ENCODE peak calls at places on chromosome 2, in eight cellular contexts. F is foreskin keratinocyte, Z is endothelial cell of umbilical vein, G is ovary, A is PC-9, Q is HepG2, S is epithelial cell of esophagus, D is type B pancreatic cell. W is an unnamed sample.

GRCh38 chr2:176156301-176156958 is 677 bp upstream of the HOXD3 start:
- DNase-seq in A (no peak), Z (no peak), Q (no peak), G (no peak), D (no peak), S (no peak), F (no peak), W (no peak)

GRCh38 chr2:205060269-205060668 is 515.0 kb downstream of the PARD3B start:
- DNase-seq in G (no peak), Q (no peak), A (peak), F (peak), S (peak), D (no peak), Z (no peak), W (no peak)

GRCh38 chr2:67341336-67341735 is 55.8 kb upstream of the ETAA1 start:
- DNase-seq in S (no peak), Q (no peak), F (no peak), Z (no peak), D (no peak), A (no peak), G (no peak), W (no peak)

GRCh38 chr2:219469186-219469724 is 29.4 kb upstream of the GMPPA start:
- DNase-seq in G (no peak), Z (no peak), F (peak), D (no peak), S (peak), A (no peak), Q (peak), W (no peak)

GRCh38 chr2:207231962-207232361 is 66.2 kb upstream of the KLF7 start:
- DNase-seq in S (peak), Q (no peak), G (no peak), A (no peak), F (peak), D (no peak), Z (no peak), W (no peak)

GRCh38 chr2:160406591-160407392 is 86.8 kb downstream of the RBMS1 start:
- DNase-seq in S (peak), Z (peak), D (peak), G (peak), Q (peak), A (peak), F (peak), W (peak)

GRCh38 chr2:219627105-219628100 is at the start of gene SLC4A3:
- DNase-seq in A (no peak), G (peak), S (peak), F (no peak), D (peak), Q (no peak), Z (no peak), W (peak)

GRCh38 chr2:237411683-237412349 is 2.1 kb downstream of the COL6A3 start:
- DNase-seq in Q (no peak), F (no peak), S (no peak), A (no peak), G (peak), D (no peak), Z (no peak), W (no peak)

GRCh38 chr2:6835467-6835866 is 30.2 kb downstream of the CMPK2 start:
- DNase-seq in A (no peak), D (no peak), Q (no peak), S (no peak), G (no peak), F (peak), Z (no peak), W (no peak)

GRCh38 chr2:101558740-101559508 is 84.0 kb upstream of the RFX8 start:
- DNase-seq in F (no peak), D (no peak), A (no peak), G (no peak), S (peak), Z (peak), Q (peak), W (no peak)

GRCh38 chr2:231557571-231558217 is 27.4 kb upstream of the NMUR1 start:
- DNase-seq in S (peak), A (peak), G (peak), Q (peak), F (peak), Z (peak), D (no peak), W (peak)

GRCh38 chr2:197591706-197592072 is 75.8 kb downstream of the MOB4 start:
- DNase-seq in A (no peak), Z (no peak), G (no peak), D (no peak), F (no peak), S (peak), Q (no peak), W (no peak)

GRCh38 chr2:6828299-6828584 is 37.5 kb downstream of the CMPK2 start:
- DNase-seq in S (no peak), A (no peak), Z (peak), F (peak), G (no peak), Q (peak), D (no peak), W (no peak)

GRCh38 chr2:114550895-114551793 is 108.7 kb downstream of the DPP10 start:
- DNase-seq in Q (peak), A (no peak), Z (no peak), G (peak), D (no peak), F (peak), S (peak), W (peak)

GRCh38 chr2:1010373-1011017 is 59.8 kb downstream of the SNTG2 start:
- DNase-seq in F (no peak), A (no peak), Z (no peak), S (no peak), D (no peak), G (no peak), Q (no peak), W (peak)

GRCh38 chr2:131040661-131041401 is 52.4 kb downstream of the FAM168B start:
- DNase-seq in Q (no peak), G (no peak), Z (no peak), D (no peak), S (no peak), F (no peak), A (no peak), W (no peak)

GRCh38 chr2:226439337-226439736 is 360.3 kb downstream of the IRS1 start:
- DNase-seq in D (no peak), A (no peak), S (no peak), F (no peak), Q (no peak), Z (no peak), G (no peak), W (no peak)

GRCh38 chr2:234981197-234982095 is 29.6 kb downstream of the SH3BP4 start:
- DNase-seq in Z (peak), F (peak), Q (peak), G (peak), A (peak), D (no peak), S (peak), W (no peak)

GRCh38 chr2:201450910-201451329 is 338 bp downstream of the TRAK2 start:
- DNase-seq in A (no peak), S (no peak), F (no peak), Z (no peak), D (no peak), Q (no peak), G (no peak), W (no peak)

GRCh38 chr2:15984367-15985255 is 44.3 kb downstream of the MYCN start:
- DNase-seq in S (no peak), G (no peak), D (no peak), A (no peak), F (no peak), Q (no peak), Z (no peak), W (peak)

GRCh38 chr2:84613082-84613481 is 96.8 kb downstream of the DNAH6 start:
- DNase-seq in S (peak), G (no peak), F (peak), Q (peak), Z (no peak), D (no peak), A (no peak), W (no peak)

GRCh38 chr2:221465776-221466175 is 106.3 kb downstream of the EPHA4 start:
- DNase-seq in G (no peak), D (no peak), A (no peak), F (no peak), S (no peak), Z (no peak), Q (no peak), W (no peak)

GRCh38 chr2:221502270-221502973 is 69.7 kb downstream of the EPHA4 start:
- DNase-seq in Q (no peak), S (peak), F (peak), A (no peak), D (no peak), Z (peak), G (no peak), W (no peak)

GRCh38 chr2:234252766-234253165 is 202.3 kb downstream of the SPP2 start:
- DNase-seq in F (no peak), Q (no peak), S (no peak), A (no peak), Z (peak), D (no peak), G (no peak), W (no peak)

GRCh38 chr2:101958071-101958470 is 33.7 kb upstream of the IL1R2 start:
- DNase-seq in Q (no peak), S (peak), G (no peak), D (no peak), A (no peak), F (peak), Z (no peak), W (no peak)

GRCh38 chr2:150610670-150611279 is 123.3 kb upstream of the RND3 start:
- DNase-seq in Q (peak), S (peak), G (no peak), D (no peak), Z (peak), A (peak), F (peak), W (peak)

GRCh38 chr2:172672999-172673726 is 62.5 kb upstream of the RAPGEF4 start:
- DNase-seq in S (peak), F (peak), A (peak), D (no peak), G (no peak), Q (no peak), Z (peak), W (no peak)

GRCh38 chr2:3642521-3643215 is 15.3 kb upstream of the ALLC start:
- DNase-seq in Q (no peak), F (no peak), Z (no peak), S (no peak), G (no peak), D (peak), A (no peak), W (peak)

GRCh38 chr2:169093535-169093934 is 24.2 kb downstream of the DHRS9 start:
- DNase-seq in G (no peak), S (no peak), A (no peak), D (no peak), Z (no peak), F (no peak), Q (no peak), W (no peak)

GRCh38 chr2:203662963-203663362 is 43.5 kb upstream of the CD28 start:
- DNase-seq in F (no peak), D (no peak), A (no peak), S (no peak), Q (no peak), G (no peak), Z (no peak), W (no peak)

GRCh38 chr2:219707496-219708285 is 80.3 kb downstream of the SLC4A3 start:
- DNase-seq in A (no peak), G (no peak), Q (no peak), F (no peak), S (no peak), D (no peak), Z (no peak), W (no peak)

GRCh38 chr2:30217644-30218361 is 13.5 kb upstream of the LBH start:
- DNase-seq in Q (no peak), S (peak), Z (no peak), A (peak), D (no peak), G (no peak), F (no peak), W (no peak)

GRCh38 chr2:160352492-160352891 is 141.1 kb downstream of the RBMS1 start:
- DNase-seq in Z (no peak), F (peak), A (no peak), S (peak), D (no peak), G (no peak), Q (no peak), W (no peak)

GRCh38 chr2:101307950-101308431 is 510 bp downstream of the RNF149 start:
- DNase-seq in Q (no peak), G (peak), A (no peak), F (no peak), D (peak), S (no peak), Z (no peak), W (peak)

GRCh38 chr2:63287961-63288360 is 237.3 kb downstream of the OTX1 start:
- DNase-seq in D (no peak), Z (no peak), G (no peak), S (no peak), Q (no peak), F (no peak), A (no peak), W (no peak)

GRCh38 chr2:181468857-181469256 is 11.7 kb downstream of the ITGA4 start:
- DNase-seq in D (no peak), G (no peak), S (no peak), A (no peak), Q (no peak), F (no peak), Z (no peak), W (no peak)

GRCh38 chr2:212975333-212975732 is 176.1 kb downstream of the IKZF2 start:
- DNase-seq in Q (no peak), A (no peak), F (no peak), D (no peak), Z (no peak), S (no peak), G (no peak), W (no peak)

GRCh38 chr2:46886268-46887027 is 29.2 kb downstream of the MCFD2 start:
- DNase-seq in S (no peak), G (no peak), Q (no peak), D (no peak), A (no peak), Z (no peak), F (no peak), W (no peak)

GRCh38 chr2:99819766-99820165 is 322.6 kb downstream of the AFF3 start:
- DNase-seq in G (no peak), S (no peak), A (no peak), Z (peak), F (no peak), Q (no peak), D (no peak), W (no peak)

GRCh38 chr2:99821039-99821438 is 321.4 kb downstream of the AFF3 start:
- DNase-seq in Z (no peak), F (no peak), D (no peak), S (no peak), A (no peak), Q (no peak), G (no peak), W (no peak)

GRCh38 chr2:99816908-99817307 is 325.5 kb downstream of the AFF3 start:
- DNase-seq in F (no peak), Q (no peak), D (no peak), A (no peak), S (no peak), Z (no peak), G (no peak), W (no peak)

GRCh38 chr2:99821572-99822369 is 320.6 kb downstream of the AFF3 start:
- DNase-seq in S (no peak), D (no peak), Z (peak), F (no peak), G (no peak), Q (no peak), A (no peak), W (no peak)

DNA sequence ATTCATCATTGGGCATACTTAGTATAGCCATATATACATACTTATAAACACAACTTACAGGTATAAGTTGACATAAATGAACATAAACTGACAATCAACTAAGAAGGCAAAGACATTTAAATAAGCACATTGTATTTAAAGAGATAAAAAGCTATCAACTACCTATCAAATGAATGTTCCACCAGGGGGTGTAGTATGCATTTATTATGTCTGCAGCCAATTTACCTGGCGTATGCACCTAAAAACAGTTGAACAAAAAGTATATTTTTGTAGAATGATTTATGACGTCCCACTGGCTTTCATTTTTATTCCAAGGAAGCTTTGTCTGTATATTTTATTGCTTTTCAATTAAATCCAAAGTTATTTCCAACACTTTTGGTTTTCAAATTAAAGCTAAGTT is 323.5 kb downstream of the AFF3 start:
- DNase-seq in A (no peak), Q (peak), D (no peak), G (no peak), S (peak), F (peak), Z (peak), W (no peak)
- TF ChIP-seq CTCF in A (peak), Q (peak), D (peak), G (no peak), S (no peak), F (peak), Z (peak), W (no peak)

GRCh38 chr2:215553946-215554345 is 118.1 kb upstream of the FN1 start:
- DNase-seq in F (peak), S (peak), D (no peak), Z (no peak), Q (no peak), G (no peak), A (no peak), W (no peak)
- TF ChIP-seq CTCF in F (peak), S (peak), D (no peak), Z (no peak), Q (no peak), G (no peak), A (no peak), W (no peak)

GRCh38 chr2:240468300-240469238 is 33.1 kb downstream of the GPC1 start:
- DNase-seq in D (no peak), S (no peak), A (no peak), Z (no peak), Q (no peak), F (no peak), G (peak), W (peak)

GRCh38 chr2:240467149-240467642 is 31.7 kb downstream of the GPC1 start:
- DNase-seq in Z (no peak), Q (no peak), F (no peak), G (peak), A (no peak), S (no peak), D (no peak), W (peak)

GRCh38 chr2:240467659-240468299 is 32.3 kb downstream of the GPC1 start:
- DNase-seq in A (no peak), F (no peak), D (no peak), G (peak), Q (no peak), S (no peak), Z (no peak), W (peak)

GRCh38 chr2:240469747-240470146 is 34.3 kb downstream of the GPC1 start:
- DNase-seq in S (no peak), Q (no peak), A (no peak), D (no peak), Z (no peak), F (no peak), G (no peak), W (no peak)

GRCh38 chr2:240469239-240469636 is 33.8 kb downstream of the GPC1 start:
- DNase-seq in Z (no peak), S (no peak), G (no peak), D (no peak), Q (no peak), F (no peak), A (no peak), W (no peak)
- TF ChIP-seq CTCF in Z (no peak), S (no peak), G (no peak), D (peak), Q (no peak), F (no peak), A (no peak), W (no peak)

GRCh38 chr2:107648781-107649413 is 177.8 kb upstream of the RGPD4 start:
- DNase-seq in S (no peak), Z (no peak), A (no peak), Q (no peak), G (no peak), F (no peak), D (no peak), W (no peak)
- TF ChIP-seq CTCF in S (no peak), Z (no peak), A (no peak), Q (peak), G (no peak), F (no peak), D (no peak), W (no peak)